ENCODE peak calls at places on chromosomes 1 and 21, in five cellular contexts. D is stimulated activated CD4-positive, alpha-beta T cell treated with anti-CD3 and anti-CD28 coated beads, Interleukin-4, amount 100 ng/mL, for 1 hour; W is WERI-Rb-1; O is stimulated activated effector memory CD8-positive, alpha-beta T cell treated with anti-CD3 and anti-CD28 coated beads, Interleukin-12 subunit alpha, Interleukin-12 subunit beta, amount 100 ng/mL, for 72 hours; Z is tibial artery. C is an unnamed sample.
A peak's percentile ranks its signal among the peaks of the same experiment; 100 is the strongest.

GRCh38 chr1:201838381-201838780 is 9.4 kb downstream of the IPO9 start:
- DNase-seq in D (no peak), W (no peak), O (no peak), Z (no peak), C (no peak)

GRCh38 chr1:55848906-55849305 is 633.7 kb upstream of the USP24 start:
- DNase-seq in D (no peak), W (no peak), O (no peak), Z (no peak), C (peak; percentile 23)

GRCh38 chr1:33004628-33005027 is 32.1 kb downstream of the AK2 start:
- DNase-seq in D (no peak), W (no peak), O (no peak), Z (no peak), C (no peak)

GRCh38 chr1:27099154-27099903 is 55.6 kb downstream of the SLC9A1 start:
- DNase-seq in D (no peak), W (peak; percentile 80), O (peak; percentile 14), Z (peak; percentile 72), C (peak; percentile 85)

GRCh38 chr1:73930293-73930692 is 267.7 kb downstream of the LRRIQ3 start:
- DNase-seq in D (no peak), W (no peak), O (no peak), Z (no peak), C (peak; percentile 3)

GRCh38 chr1:35717911-35718476 is 690 bp downstream of the C1orf216 start:
- DNase-seq in D (no peak), W (no peak), O (no peak), Z (peak; percentile 73), C (peak; percentile 60)

GRCh38 chr21:44846201-44846484 is 27.3 kb downstream of the PTTG1IP start:
- DNase-seq in D (no peak), W (no peak), O (no peak), Z (no peak), C (no peak)

GRCh38 chr1:103514920-103515503 is 10.5 kb upstream of the RNPC3 start:
- DNase-seq in D (no peak), W (no peak), O (no peak), Z (no peak), C (peak; percentile 49)

GRCh38 chr1:81509619-81510018 is 291.1 kb upstream of the ADGRL2 start:
- DNase-seq in D (no peak), W (peak; percentile 6), O (no peak), Z (no peak), C (no peak)

GRCh38 chr21:18285379-18285778 is 40.7 kb downstream of the CHODL start:
- DNase-seq in D (no peak), W (no peak), O (no peak), Z (no peak), C (no peak)

GRCh38 chr1:1250828-1251284 is 4.3 kb upstream of the C1QTNF12 start:
- DNase-seq in D (peak; percentile 69), W (peak; percentile 53), O (peak; percentile 51), Z (no peak), C (no peak)

GRCh38 chr1:220887202-220887867 is 8.1 kb downstream of the HLX start:
- DNase-seq in D (no peak), W (no peak), O (no peak), Z (no peak), C (no peak)

GRCh38 chr1:81446006-81446669 is 354.6 kb upstream of the ADGRL2 start:
- DNase-seq in D (no peak), W (no peak), O (no peak), Z (no peak), C (no peak)

GRCh38 chr1:177794316-177794991 is 175.4 kb downstream of the SEC16B start:
- DNase-seq in D (no peak), W (no peak), O (no peak), Z (no peak), C (no peak)

GRCh38 chr1:24898909-24899439 is 31.1 kb downstream of the RUNX3 start:
- DNase-seq in D (no peak), W (no peak), O (peak; percentile 13), Z (no peak), C (no peak)

GRCh38 chr1:32782086-32782485 is 35.1 kb downstream of the YARS1 start:
- DNase-seq in D (no peak), W (no peak), O (no peak), Z (no peak), C (no peak)

GRCh38 chr1:212186427-212187207 is 98.6 kb upstream of the PPP2R5A start:
- DNase-seq in D (no peak), W (no peak), O (no peak), Z (no peak), C (peak; percentile 29)

GRCh38 chr1:58515794-58516401 is 30.6 kb downstream of the OMA1 start:
- DNase-seq in D (peak; percentile 2), W (peak; percentile 58), O (peak; percentile 5), Z (peak; percentile 25), C (peak; percentile 97)

GRCh38 chr1:155226910-155227260 is 18.4 kb downstream of the MTX1 start:
- DNase-seq in D (peak; percentile 42), W (peak; percentile 89), O (peak; percentile 40), Z (peak; percentile 56), C (peak; percentile 86)

GRCh38 chr1:192668434-192668983 is 32.6 kb downstream of the RGS13 start:
- DNase-seq in D (no peak), W (no peak), O (no peak), Z (no peak), C (no peak)

GRCh38 chr21:18387994-18388393 is 15.6 kb downstream of the TMPRSS15 start:
- DNase-seq in D (no peak), W (no peak), O (no peak), Z (no peak), C (no peak)

GRCh38 chr1:112893288-112894009 is 62.5 kb downstream of the SLC16A1 start:
- DNase-seq in D (no peak), W (no peak), O (no peak), Z (no peak), C (no peak)

GRCh38 chr1:10074059-10074854 is 41.5 kb downstream of the UBE4B start:
- DNase-seq in D (peak; percentile 44), W (no peak), O (peak; percentile 48), Z (peak; percentile 41), C (no peak)

GRCh38 chr1:221704291-221704690 is 37.6 kb downstream of the DUSP10 start:
- DNase-seq in D (no peak), W (no peak), O (no peak), Z (no peak), C (peak; percentile 21)

GRCh38 chr1:151513626-151514101 is 2.5 kb downstream of the CGN start:
- DNase-seq in D (no peak), W (no peak), O (no peak), Z (no peak), C (no peak)

GRCh38 chr1:97071163-97071562 is 349.6 kb downstream of the PTBP2 start:
- DNase-seq in D (no peak), W (no peak), O (no peak), Z (no peak), C (no peak)

GRCh38 chr1:46202975-46203737 is at the start of gene LURAP1:
- DNase-seq in D (peak; percentile 59), W (peak; percentile 70), O (no peak), Z (peak; percentile 56), C (peak; percentile 77)

GRCh38 chr1:24551910-24552571 is 3.8 kb upstream of the NCMAP start:
- DNase-seq in D (no peak), W (peak; percentile 93), O (no peak), Z (no peak), C (peak; percentile 95)

GRCh38 chr1:205583461-205584130 is 48.2 kb downstream of the ELK4 start:
- DNase-seq in D (no peak), W (peak; percentile 24), O (no peak), Z (no peak), C (no peak)

GRCh38 chr1:54888080-54888733 is 1.2 kb upstream of the DHCR24 start:
- DNase-seq in D (no peak), W (no peak), O (no peak), Z (no peak), C (no peak)

GRCh38 chr1:154301582-154301981 is 19.3 kb upstream of the AQP10 start:
- DNase-seq in D (no peak), W (no peak), O (no peak), Z (no peak), C (no peak)